ENCODE peak calls at places on chromosomes 1 and 21, in four cellular contexts. One of them, this sample, is unnamed.

GRCh38 chr1:193275773-193276172 is 89.4 kb upstream of the B3GALT2 start:
- DNase-seq in AML-193: no peak
- DNase-seq in brain microvascular endothelial cell: no peak
- DNase-seq in spleen: no peak
- DNase-seq in this sample: no peak

GRCh38 chr1:30757196-30757949 is at the start of gene LAPTM5:
- DNase-seq in spleen: peak
- DNase-seq in AML-193: peak
- DNase-seq in brain microvascular endothelial cell: peak
- DNase-seq in this sample: peak

GRCh38 chr21:42201615-42202161 is 17.3 kb upstream of the ABCG1 start:
- DNase-seq in brain microvascular endothelial cell: no peak
- DNase-seq in AML-193: no peak
- DNase-seq in spleen: no peak
- DNase-seq in this sample: no peak

GRCh38 chr1:232393834-232394146 is 236.1 kb downstream of the SIPA1L2 start:
- DNase-seq in AML-193: no peak
- DNase-seq in spleen: no peak
- DNase-seq in brain microvascular endothelial cell: no peak
- DNase-seq in this sample: no peak

GRCh38 chr1:94048413-94049164 is 72.4 kb downstream of the ABCA4 start:
- DNase-seq in spleen: no peak
- DNase-seq in brain microvascular endothelial cell: peak
- DNase-seq in AML-193: no peak
- DNase-seq in this sample: peak

GRCh38 chr1:26602378-26602959 is 72.9 kb downstream of the RPS6KA1 start:
- DNase-seq in brain microvascular endothelial cell: peak
- DNase-seq in spleen: no peak
- DNase-seq in AML-193: peak
- DNase-seq in this sample: peak

GRCh38 chr1:207828485-207829158 is 76.8 kb downstream of the CD46 start:
- DNase-seq in brain microvascular endothelial cell: peak
- DNase-seq in spleen: no peak
- DNase-seq in AML-193: peak
- DNase-seq in this sample: peak

GRCh38 chr1:42927274-42927841 is 31.3 kb downstream of the SLC2A1 start:
- DNase-seq in brain microvascular endothelial cell: no peak
- DNase-seq in AML-193: no peak
- DNase-seq in spleen: peak
- DNase-seq in this sample: no peak

This sample was measured in fibroblast of lung.